ENCODE peak calls at places on chromosomes 6 and 20, in five cellular contexts. One of them, this sample, is unnamed.

GRCh38 chr6:136249336-136249735 is 775 bp downstream of the MTFR2 start:
- DNase-seq in choroid plexus epithelial cell: peak
- DNase-seq in T1000: no peak
- DNase-seq in A549: no peak
- DNase-seq in AG04449: no peak
- DNase-seq in this sample: no peak

GRCh38 chr6:144993870-144994269 is 708.7 kb downstream of the UTRN start:
- DNase-seq in choroid plexus epithelial cell: peak
- DNase-seq in T1000: no peak
- DNase-seq in A549: no peak
- DNase-seq in AG04449: peak
- DNase-seq in this sample: no peak

GRCh38 chr6:4354181-4354580 is 218.8 kb upstream of the ECI2 start:
- DNase-seq in choroid plexus epithelial cell: no peak
- DNase-seq in T1000: no peak
- DNase-seq in A549: peak
- DNase-seq in AG04449: no peak
- DNase-seq in this sample: no peak

GRCh38 chr20:9837634-9838033 is 1.2 kb downstream of the PAK5 start:
- DNase-seq in choroid plexus epithelial cell: no peak
- DNase-seq in T1000: no peak
- DNase-seq in A549: no peak
- DNase-seq in AG04449: no peak
- DNase-seq in this sample: no peak

GRCh38 chr20:58078741-58079522 is 149.5 kb downstream of the ANKRD60 start:
- DNase-seq in choroid plexus epithelial cell: peak
- DNase-seq in T1000: no peak
- DNase-seq in A549: no peak
- DNase-seq in AG04449: no peak
- DNase-seq in this sample: peak

GRCh38 chr6:43368517-43369160 is 808 bp downstream of the ZNF318 start:
- DNase-seq in choroid plexus epithelial cell: peak
- DNase-seq in T1000: peak
- DNase-seq in A549: peak
- DNase-seq in AG04449: no peak
- DNase-seq in this sample: no peak

GRCh38 chr20:58661298-58662141 is 10.4 kb downstream of the STX16 start:
- DNase-seq in choroid plexus epithelial cell: no peak
- DNase-seq in T1000: no peak
- DNase-seq in A549: no peak
- DNase-seq in AG04449: no peak
- DNase-seq in this sample: no peak

GRCh38 chr6:133042550-133043120 is 198.5 kb upstream of the EYA4 start:
- DNase-seq in choroid plexus epithelial cell: no peak
- DNase-seq in T1000: no peak
- DNase-seq in A549: no peak
- DNase-seq in AG04449: no peak
- DNase-seq in this sample: no peak

GRCh38 chr6:116682334-116682712 is 1.3 kb downstream of the KPNA5 start:
- DNase-seq in choroid plexus epithelial cell: peak
- DNase-seq in T1000: no peak
- DNase-seq in A549: no peak
- DNase-seq in AG04449: no peak
- DNase-seq in this sample: peak

GRCh38 chr6:136582702-136583471 is 32.7 kb upstream of the MAP7 start:
- DNase-seq in choroid plexus epithelial cell: peak
- DNase-seq in T1000: no peak
- DNase-seq in A549: peak
- DNase-seq in AG04449: peak
- DNase-seq in this sample: peak

GRCh38 chr6:111483736-111484654 is 977 bp upstream of the REV3L start:
- DNase-seq in choroid plexus epithelial cell: peak
- DNase-seq in T1000: peak
- DNase-seq in A549: peak
- DNase-seq in AG04449: peak
- DNase-seq in this sample: peak

GRCh38 chr6:43078651-43079050 is 2.5 kb downstream of the PTK7 start:
- DNase-seq in choroid plexus epithelial cell: peak
- DNase-seq in T1000: no peak
- DNase-seq in A549: no peak
- DNase-seq in AG04449: peak
- DNase-seq in this sample: no peak

GRCh38 chr6:797479-798077 is 104.6 kb upstream of the EXOC2 start:
- DNase-seq in choroid plexus epithelial cell: peak
- DNase-seq in T1000: no peak
- DNase-seq in A549: peak
- DNase-seq in AG04449: no peak
- DNase-seq in this sample: peak

GRCh38 chr6:109978174-109979032 is at the start of gene GPR6:
- DNase-seq in choroid plexus epithelial cell: peak
- DNase-seq in T1000: peak
- DNase-seq in A549: peak
- DNase-seq in AG04449: no peak
- DNase-seq in this sample: no peak

GRCh38 chr20:51126337-51126736 is 103.4 kb upstream of the KCNG1 start:
- DNase-seq in choroid plexus epithelial cell: no peak
- DNase-seq in T1000: no peak
- DNase-seq in A549: no peak
- DNase-seq in AG04449: no peak
- DNase-seq in this sample: no peak

GRCh38 chr6:79138146-79138545 is 60.1 kb upstream of the PHIP start:
- DNase-seq in choroid plexus epithelial cell: peak
- DNase-seq in T1000: no peak
- DNase-seq in A549: no peak
- DNase-seq in AG04449: no peak
- DNase-seq in this sample: no peak

GRCh38 chr6:167552961-167553360 is 228.1 kb downstream of the TTLL2 start:
- DNase-seq in choroid plexus epithelial cell: no peak
- DNase-seq in T1000: no peak
- DNase-seq in A549: no peak
- DNase-seq in AG04449: no peak
- DNase-seq in this sample: no peak

GRCh38 chr6:135488023-135488422 is 9.5 kb downstream of the AHI1 start:
- DNase-seq in choroid plexus epithelial cell: peak
- DNase-seq in T1000: no peak
- DNase-seq in A549: no peak
- DNase-seq in AG04449: no peak
- DNase-seq in this sample: peak

GRCh38 chr6:2714359-2714895 is 36.3 kb downstream of the MYLK4 start:
- DNase-seq in choroid plexus epithelial cell: peak
- DNase-seq in T1000: peak
- DNase-seq in A549: peak
- DNase-seq in AG04449: peak
- DNase-seq in this sample: peak

GRCh38 chr20:57031867-57032355 is 234.5 kb downstream of the BMP7 start:
- DNase-seq in choroid plexus epithelial cell: no peak
- DNase-seq in T1000: no peak
- DNase-seq in A549: no peak
- DNase-seq in AG04449: no peak
- DNase-seq in this sample: no peak

GRCh38 chr20:4671015-4671414 is 50.7 kb upstream of the PRND start:
- DNase-seq in choroid plexus epithelial cell: no peak
- DNase-seq in T1000: no peak
- DNase-seq in A549: no peak
- DNase-seq in AG04449: no peak
- DNase-seq in this sample: no peak

This sample was measured in non-pigmented ciliary epithelial cell.